ENCODE peak calls at places on chromosomes 11 and 22, in seven cellular contexts. One of them, this sample, is unnamed.

GRCh38 chr11:6251120-6251733 is 8.4 kb upstream of the CCKBR start:
- DNase-seq in choroid plexus epithelial cell: peak; percentile 83
- DNase-seq in effector memory CD4-positive, alpha-beta T cell: no peak
- DNase-seq in endodermal cell: peak; percentile 97
- DNase-seq in fibroblast of the aortic adventitia: peak; percentile 70
- DNase-seq in brain microvascular endothelial cell: peak; percentile 80
- DNase-seq in COR-L47: peak; percentile 20
- DNase-seq in this sample: no peak

GRCh38 chr11:73648629-73649046 is 2.3 kb downstream of the PLEKHB1 start:
- DNase-seq in choroid plexus epithelial cell: no peak
- DNase-seq in effector memory CD4-positive, alpha-beta T cell: no peak
- DNase-seq in endodermal cell: no peak
- DNase-seq in fibroblast of the aortic adventitia: no peak
- DNase-seq in brain microvascular endothelial cell: no peak
- DNase-seq in COR-L47: no peak
- DNase-seq in this sample: no peak

GRCh38 chr11:19738124-19738523 is 25.5 kb downstream of the NAV2 start:
- DNase-seq in choroid plexus epithelial cell: no peak
- DNase-seq in effector memory CD4-positive, alpha-beta T cell: no peak
- DNase-seq in endodermal cell: no peak
- DNase-seq in fibroblast of the aortic adventitia: no peak
- DNase-seq in brain microvascular endothelial cell: no peak
- DNase-seq in COR-L47: no peak
- DNase-seq in this sample: no peak

GRCh38 chr22:45105281-45105700 is 58.4 kb upstream of the NUP50 start:
- DNase-seq in choroid plexus epithelial cell: peak; percentile 65
- DNase-seq in effector memory CD4-positive, alpha-beta T cell: no peak
- DNase-seq in endodermal cell: no peak
- DNase-seq in fibroblast of the aortic adventitia: peak; percentile 87
- DNase-seq in brain microvascular endothelial cell: no peak
- DNase-seq in COR-L47: peak; percentile 27
- DNase-seq in this sample: no peak

GRCh38 chr22:37282385-37282677 is at the start of gene CYTH4:
- DNase-seq in choroid plexus epithelial cell: no peak
- DNase-seq in effector memory CD4-positive, alpha-beta T cell: peak; percentile 56
- DNase-seq in endodermal cell: no peak
- DNase-seq in fibroblast of the aortic adventitia: no peak
- DNase-seq in brain microvascular endothelial cell: no peak
- DNase-seq in COR-L47: no peak
- DNase-seq in this sample: peak; percentile 71

GRCh38 chr11:46410021-46410420 is 18.4 kb upstream of the CHRM4 start:
- DNase-seq in choroid plexus epithelial cell: peak; percentile 52
- DNase-seq in effector memory CD4-positive, alpha-beta T cell: no peak
- DNase-seq in endodermal cell: peak; percentile 84
- DNase-seq in fibroblast of the aortic adventitia: no peak
- DNase-seq in brain microvascular endothelial cell: no peak
- DNase-seq in COR-L47: peak; percentile 41
- DNase-seq in this sample: no peak

GRCh38 chr22:20223421-20224245 is 44.5 kb downstream of the RTN4R start:
- DNase-seq in choroid plexus epithelial cell: no peak
- DNase-seq in effector memory CD4-positive, alpha-beta T cell: no peak
- DNase-seq in endodermal cell: no peak
- DNase-seq in fibroblast of the aortic adventitia: no peak
- DNase-seq in brain microvascular endothelial cell: no peak
- DNase-seq in COR-L47: peak; percentile 88
- DNase-seq in this sample: no peak

GRCh38 chr22:28816994-28817530 is 16.7 kb upstream of the XBP1 start:
- DNase-seq in choroid plexus epithelial cell: no peak
- DNase-seq in effector memory CD4-positive, alpha-beta T cell: no peak
- DNase-seq in endodermal cell: no peak
- DNase-seq in fibroblast of the aortic adventitia: no peak
- DNase-seq in brain microvascular endothelial cell: no peak
- DNase-seq in COR-L47: no peak
- DNase-seq in this sample: no peak

GRCh38 chr11:20137637-20138036 is 22.6 kb downstream of the DBX1 start:
- DNase-seq in choroid plexus epithelial cell: no peak
- DNase-seq in effector memory CD4-positive, alpha-beta T cell: no peak
- DNase-seq in endodermal cell: no peak
- DNase-seq in fibroblast of the aortic adventitia: no peak
- DNase-seq in brain microvascular endothelial cell: no peak
- DNase-seq in COR-L47: no peak
- DNase-seq in this sample: no peak

GRCh38 chr11:134365011-134365925 is 33.5 kb downstream of the GLB1L2 start:
- DNase-seq in choroid plexus epithelial cell: no peak
- DNase-seq in effector memory CD4-positive, alpha-beta T cell: no peak
- DNase-seq in endodermal cell: no peak
- DNase-seq in fibroblast of the aortic adventitia: no peak
- DNase-seq in brain microvascular endothelial cell: no peak
- DNase-seq in COR-L47: no peak
- DNase-seq in this sample: no peak

GRCh38 chr11:119066481-119066880 is 1.1 kb upstream of the VPS11 start:
- DNase-seq in choroid plexus epithelial cell: no peak
- DNase-seq in effector memory CD4-positive, alpha-beta T cell: no peak
- DNase-seq in endodermal cell: no peak
- DNase-seq in fibroblast of the aortic adventitia: no peak
- DNase-seq in brain microvascular endothelial cell: no peak
- DNase-seq in COR-L47: no peak
- DNase-seq in this sample: no peak

GRCh38 chr11:65868076-65868667 is 4.4 kb downstream of the EFEMP2 start:
- DNase-seq in choroid plexus epithelial cell: no peak
- DNase-seq in effector memory CD4-positive, alpha-beta T cell: no peak
- DNase-seq in endodermal cell: peak; percentile 86
- DNase-seq in fibroblast of the aortic adventitia: no peak
- DNase-seq in brain microvascular endothelial cell: no peak
- DNase-seq in COR-L47: no peak
- DNase-seq in this sample: no peak

GRCh38 chr11:77886401-77886800 is 65.5 kb downstream of the AAMDC start:
- DNase-seq in choroid plexus epithelial cell: peak; percentile 10
- DNase-seq in effector memory CD4-positive, alpha-beta T cell: no peak
- DNase-seq in endodermal cell: no peak
- DNase-seq in fibroblast of the aortic adventitia: peak; percentile 32
- DNase-seq in brain microvascular endothelial cell: no peak
- DNase-seq in COR-L47: no peak
- DNase-seq in this sample: no peak

This sample was measured in activated T-helper 9 cell treated with anti-CD3 and anti-CD28 coated beads, Interleukin-2, amount 50 U/mL, for 16 hours.